ENCODE peak calls at places on chromosomes 7 and 10, in six cellular contexts. M, R, L, E, Q and I are unnamed samples.

GRCh38 chr7:42234736-42235135 is 2.3 kb downstream of the GLI3 start:
- DNase-seq in L (no peak), R (no peak), Q (no peak), M (no peak), E (no peak), I (no peak)

GRCh38 chr10:1070939-1071338 is 14.8 kb downstream of the WDR37 start:
- DNase-seq in L (no peak), R (no peak), M (no peak), E (no peak), Q (no peak), I (no peak)

GRCh38 chr7:55569797-55570196 is 2.5 kb downstream of the VOPP1 start:
- DNase-seq in Q (no peak), E (no peak), L (peak; percentile 43), M (no peak), R (no peak), I (no peak)

GRCh38 chr7:29337628-29338116 is 143.1 kb downstream of the CHN2 start:
- DNase-seq in E (no peak), R (no peak), Q (no peak), L (no peak), M (no peak), I (no peak)

GRCh38 chr10:10914129-10914528 is 103.5 kb upstream of the CELF2 start:
- DNase-seq in R (no peak), M (no peak), Q (no peak), L (no peak), E (no peak), I (no peak)

GRCh38 chr7:157904211-157904865 is 567.5 kb downstream of the DNAJB6 start:
- DNase-seq in R (no peak), Q (peak; percentile 73), E (no peak), M (no peak), L (no peak), I (no peak)

GRCh38 chr10:100831742-100832141 is 81.0 kb upstream of the SLF2 start:
- DNase-seq in M (no peak), L (no peak), E (no peak), R (no peak), Q (no peak), I (no peak)

GRCh38 chr7:41826641-41827040 is 123.8 kb upstream of the INHBA start:
- DNase-seq in Q (no peak), R (no peak), M (no peak), E (no peak), L (no peak), I (no peak)

GRCh38 chr10:118501637-118502440 is 93.6 kb downstream of the PRLHR start:
- DNase-seq in Q (no peak), M (no peak), E (no peak), R (no peak), L (no peak), I (no peak)

GRCh38 chr7:115728518-115728917 is 302.0 kb downstream of the TFEC start:
- DNase-seq in E (no peak), Q (no peak), R (no peak), L (no peak), M (no peak), I (no peak)

GRCh38 chr7:106618480-106618879 is 42.5 kb downstream of the CCDC71L start:
- DNase-seq in Q (no peak), E (no peak), L (no peak), R (no peak), M (no peak), I (no peak)

GRCh38 chr10:46547331-46547880 is 9.1 kb downstream of the GPRIN2 start:
- DNase-seq in E (no peak), M (peak; percentile 36), Q (peak; percentile 85), L (no peak), R (peak; percentile 12), I (no peak)

DNA sequence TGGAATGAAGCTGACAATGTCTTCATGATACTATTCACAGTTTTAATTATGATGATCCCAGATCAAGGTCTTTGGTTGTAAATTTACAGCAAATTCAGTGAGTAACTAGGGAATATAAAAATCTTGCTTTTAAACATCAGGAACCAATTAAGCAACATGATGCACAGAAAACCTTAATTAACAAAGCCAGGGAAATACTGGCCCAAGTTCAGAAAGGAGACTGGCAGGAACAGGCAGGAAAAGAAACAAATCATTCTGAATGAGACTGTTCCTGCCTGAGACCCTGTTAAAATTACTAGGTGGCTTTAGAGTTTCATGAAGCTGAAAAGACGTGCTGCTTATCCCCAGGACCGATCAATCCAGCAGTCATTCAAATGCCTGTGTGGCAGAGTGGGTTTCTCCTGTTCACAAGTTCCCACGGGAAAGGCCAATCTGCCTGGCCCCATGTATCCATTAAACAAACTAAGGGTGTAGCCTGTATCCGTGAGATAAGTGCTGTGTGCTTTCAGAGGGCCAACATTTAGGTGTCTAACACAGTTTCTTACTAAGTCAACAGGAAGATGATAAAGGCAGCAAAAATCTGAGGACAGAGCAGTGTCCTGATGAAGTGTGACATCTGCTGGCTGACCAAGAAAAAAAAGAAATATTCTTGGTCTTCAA is 34.4 kb downstream of the PUS7 start:
- DNase-seq in E (peak; percentile 14), M (no peak), L (peak; percentile 33), R (no peak), Q (no peak), I (no peak)
- TF ChIP-seq CTCF in E (peak; percentile 37), M (peak; percentile 28), L (peak; percentile 72), R (peak; percentile 57), Q (peak; percentile 86), I (peak; percentile 31)

DNA sequence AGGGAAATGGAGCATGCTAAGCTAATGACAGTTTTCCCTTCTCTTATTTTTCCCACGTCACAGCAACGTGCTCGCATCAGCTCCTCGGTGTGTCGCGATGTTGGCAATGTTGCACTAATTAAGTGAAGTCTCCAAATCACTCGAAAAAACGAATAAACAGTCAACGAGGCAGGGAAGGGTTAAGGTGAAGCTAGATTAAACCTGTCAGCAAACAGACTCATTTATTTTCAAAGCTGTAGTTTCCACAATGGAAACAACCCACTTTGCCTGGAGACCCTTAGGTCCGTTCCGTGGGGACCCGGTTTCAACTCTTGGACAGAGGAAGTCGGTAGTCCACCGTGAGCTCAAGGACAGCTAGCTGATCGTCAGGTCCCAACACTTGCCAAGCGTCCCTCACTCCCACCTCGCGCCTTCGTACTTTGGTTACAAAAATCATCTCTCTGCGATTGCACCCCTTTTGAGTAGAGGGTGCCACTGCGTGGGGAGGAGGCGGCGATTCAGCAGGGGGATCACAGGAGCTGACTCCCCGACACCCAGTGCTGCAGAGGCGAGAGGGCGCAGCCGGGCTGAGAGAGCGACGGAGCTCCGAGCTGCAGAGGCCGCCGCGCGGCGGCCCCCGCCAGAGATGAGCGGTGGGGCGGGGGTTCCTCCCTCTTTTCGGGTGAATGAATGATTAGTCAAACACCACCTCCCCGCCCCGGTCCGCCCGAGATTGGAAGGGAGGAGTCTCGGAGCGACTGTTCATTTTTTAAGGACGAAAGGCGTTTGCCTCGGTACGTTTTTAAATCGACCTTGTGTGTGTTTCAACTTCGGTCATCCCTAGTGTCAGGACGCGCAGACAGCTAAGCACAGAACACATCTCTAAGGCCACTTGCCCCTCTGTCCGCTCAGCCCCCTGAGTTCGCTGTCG is 1.3 kb upstream of the BMPER start:
- DNase-seq in Q (no peak), L (no peak), E (peak; percentile 21), M (peak; percentile 81), R (peak; percentile 41), I (no peak)
- TF ChIP-seq CTCF in Q (no peak), L (no peak), E (no peak), M (no peak), R (no peak), I (no peak)

DNA sequence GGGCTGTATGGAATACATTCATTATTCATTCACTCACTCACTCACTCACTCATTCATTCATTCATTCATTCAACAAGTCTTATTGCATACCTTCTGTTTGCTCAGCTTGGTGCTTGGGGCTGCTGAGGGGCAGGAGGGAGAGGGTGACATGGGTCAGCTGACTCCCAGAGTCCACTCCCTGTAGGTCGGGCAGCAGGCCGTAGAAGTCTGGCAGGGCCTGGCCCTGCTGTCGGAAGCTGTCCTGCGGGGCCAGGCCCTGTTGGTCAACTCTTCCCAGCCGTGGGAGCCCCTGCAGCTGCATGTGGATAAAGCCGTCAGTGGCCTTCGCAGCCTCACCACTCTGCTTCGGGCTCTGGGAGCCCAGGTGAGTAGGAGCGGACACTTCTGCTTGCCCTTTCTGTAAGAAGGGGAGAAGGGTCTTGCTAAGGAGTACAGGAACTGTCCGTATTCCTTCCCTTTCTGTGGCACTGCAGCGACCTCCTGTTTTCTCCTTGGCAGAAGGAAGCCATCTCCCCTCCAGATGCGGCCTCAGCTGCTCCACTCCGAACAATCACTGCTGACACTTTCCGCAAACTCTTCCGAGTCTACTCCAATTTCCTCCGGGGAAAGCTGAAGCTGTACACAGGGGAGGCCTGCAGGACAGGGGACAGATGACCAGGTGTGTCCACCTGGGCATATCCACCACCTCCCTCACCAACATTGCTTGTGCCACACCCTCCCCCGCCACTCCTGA is 2.4 kb downstream of the EPO start:
- DNase-seq in E (no peak), R (no peak), M (no peak), L (no peak), Q (no peak), I (no peak)
- TF ChIP-seq CTCF in E (no peak), R (no peak), M (no peak), L (no peak), Q (no peak), I (no peak)

GRCh38 chr10:16853809-16854208 is 36.6 kb upstream of the RSU1 start:
- DNase-seq in M (no peak), R (no peak), E (no peak), L (no peak), Q (no peak), I (no peak)

GRCh38 chr10:16854623-16855022 is 37.4 kb upstream of the RSU1 start:
- DNase-seq in L (no peak), M (no peak), Q (no peak), R (no peak), E (no peak), I (no peak)

GRCh38 chr10:16856567-16856966 is 39.3 kb upstream of the RSU1 start:
- DNase-seq in Q (no peak), R (no peak), E (no peak), L (no peak), M (no peak), I (no peak)

GRCh38 chr10:16856092-16856491 is 38.9 kb upstream of the RSU1 start:
- DNase-seq in Q (no peak), M (no peak), L (no peak), R (no peak), E (no peak), I (no peak)

GRCh38 chr10:16853201-16853600 is 36.0 kb upstream of the RSU1 start:
- DNase-seq in M (no peak), E (no peak), L (no peak), R (no peak), Q (no peak), I (no peak)
- TF ChIP-seq CTCF in M (no peak), E (peak; percentile 47), L (peak; percentile 41), R (no peak), Q (peak; percentile 81), I (peak; percentile 51)

GRCh38 chr10:50574305-50574704 is 49.5 kb downstream of the SGMS1 start:
- DNase-seq in E (no peak), M (no peak), L (no peak), R (no peak), Q (no peak), I (no peak)
- TF ChIP-seq CTCF in E (peak; percentile 31), M (no peak), L (peak; percentile 47), R (peak; percentile 31), Q (peak; percentile 44), I (no peak)

DNA sequence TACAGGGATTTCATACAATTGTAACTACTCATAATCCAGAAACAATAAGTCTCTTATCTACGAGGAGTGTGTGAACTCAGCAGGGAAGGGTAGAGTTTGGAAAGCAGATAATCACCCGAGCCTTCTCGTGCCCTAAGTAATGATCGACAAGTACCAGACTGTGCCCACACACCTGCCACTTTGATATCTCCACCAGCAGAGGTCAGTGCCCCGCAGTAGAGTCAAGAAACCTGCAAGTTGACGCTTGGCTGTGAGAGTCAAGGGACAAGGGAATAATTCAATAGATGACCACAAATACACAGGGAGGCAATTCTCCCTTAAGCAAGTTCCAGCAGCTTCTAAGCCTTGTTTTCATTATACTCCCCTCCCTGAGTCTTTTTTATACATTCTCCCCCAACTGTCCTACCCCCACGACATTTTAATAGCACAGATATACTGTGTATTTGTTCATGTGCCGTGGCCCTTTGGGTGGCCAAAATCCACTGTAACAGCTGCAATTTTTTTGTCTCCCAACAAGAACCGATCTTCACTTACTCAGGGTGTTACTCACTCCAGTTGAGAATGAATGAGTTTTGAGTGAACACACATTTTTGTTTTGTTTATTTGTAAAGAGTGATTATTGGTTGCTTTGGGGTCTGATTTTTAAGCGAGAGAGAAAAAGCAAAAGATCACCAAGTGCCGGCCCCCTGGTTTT is 106.9 kb upstream of the RHEB start:
- DNase-seq in Q (no peak), R (no peak), L (peak; percentile 37), M (peak; percentile 68), E (peak; percentile 29), I (no peak)
- TF ChIP-seq CTCF in Q (peak; percentile 70), R (peak; percentile 59), L (peak; percentile 73), M (peak; percentile 66), E (peak; percentile 61), I (peak; percentile 47)